ENCODE peak calls at places on chromosome 1, in eight cellular contexts. One of them, this sample, is unnamed.

GRCh38 chr1:68230901-68231626 is 1.3 kb downstream of the WLS start:
- DNase-seq in suprapubic skin: no peak
- DNase-seq in esophagus muscularis mucosa: no peak
- DNase-seq in Panc1: no peak
- DNase-seq in GM23338: peak
- DNase-seq in GM12878: no peak
- DNase-seq in sigmoid colon: peak
- DNase-seq in breast epithelium: peak
- DNase-seq in this sample: peak

GRCh38 chr1:97143236-97143882 is 421.8 kb downstream of the PTBP2 start:
- DNase-seq in suprapubic skin: no peak
- DNase-seq in esophagus muscularis mucosa: no peak
- DNase-seq in Panc1: no peak
- DNase-seq in GM23338: no peak
- DNase-seq in GM12878: no peak
- DNase-seq in sigmoid colon: no peak
- DNase-seq in breast epithelium: no peak
- DNase-seq in this sample: no peak

GRCh38 chr1:107867892-107868291 is 97.1 kb downstream of the VAV3 start:
- DNase-seq in suprapubic skin: no peak
- DNase-seq in esophagus muscularis mucosa: no peak
- DNase-seq in Panc1: no peak
- DNase-seq in GM23338: no peak
- DNase-seq in GM12878: no peak
- DNase-seq in sigmoid colon: no peak
- DNase-seq in breast epithelium: no peak
- DNase-seq in this sample: no peak

GRCh38 chr1:54149734-54150133 is 3.1 kb downstream of the CDCP2 start:
- DNase-seq in suprapubic skin: no peak
- DNase-seq in esophagus muscularis mucosa: no peak
- DNase-seq in Panc1: no peak
- DNase-seq in GM23338: no peak
- DNase-seq in GM12878: no peak
- DNase-seq in sigmoid colon: no peak
- DNase-seq in breast epithelium: no peak
- DNase-seq in this sample: peak

GRCh38 chr1:78038491-78038939 is 7.3 kb upstream of the GIPC2 start:
- DNase-seq in suprapubic skin: no peak
- DNase-seq in esophagus muscularis mucosa: no peak
- DNase-seq in Panc1: no peak
- DNase-seq in GM23338: no peak
- DNase-seq in GM12878: no peak
- DNase-seq in sigmoid colon: no peak
- DNase-seq in breast epithelium: no peak
- DNase-seq in this sample: no peak

GRCh38 chr1:40379785-40380452 is 6.4 kb downstream of the SMAP2 start:
- DNase-seq in suprapubic skin: no peak
- DNase-seq in esophagus muscularis mucosa: no peak
- DNase-seq in Panc1: no peak
- DNase-seq in GM23338: no peak
- DNase-seq in GM12878: no peak
- DNase-seq in sigmoid colon: no peak
- DNase-seq in breast epithelium: no peak
- DNase-seq in this sample: no peak

GRCh38 chr1:160284220-160284781 is 632 bp downstream of the PEX19 start:
- DNase-seq in suprapubic skin: no peak
- DNase-seq in esophagus muscularis mucosa: no peak
- DNase-seq in Panc1: no peak
- DNase-seq in GM23338: peak
- DNase-seq in GM12878: no peak
- DNase-seq in sigmoid colon: no peak
- DNase-seq in breast epithelium: no peak
- DNase-seq in this sample: no peak

GRCh38 chr1:8249838-8250237 is 68.1 kb upstream of the SLC45A1 start:
- DNase-seq in suprapubic skin: no peak
- DNase-seq in esophagus muscularis mucosa: no peak
- DNase-seq in Panc1: no peak
- DNase-seq in GM23338: no peak
- DNase-seq in GM12878: no peak
- DNase-seq in sigmoid colon: no peak
- DNase-seq in breast epithelium: no peak
- DNase-seq in this sample: no peak

GRCh38 chr1:145799806-145800205 is 24.1 kb downstream of the RNF115 start:
- DNase-seq in suprapubic skin: no peak
- DNase-seq in esophagus muscularis mucosa: no peak
- DNase-seq in Panc1: no peak
- DNase-seq in GM23338: no peak
- DNase-seq in GM12878: no peak
- DNase-seq in sigmoid colon: no peak
- DNase-seq in breast epithelium: no peak
- DNase-seq in this sample: no peak

GRCh38 chr1:113804421-113805255 is 7.6 kb downstream of the RSBN1 start:
- DNase-seq in suprapubic skin: no peak
- DNase-seq in esophagus muscularis mucosa: no peak
- DNase-seq in Panc1: no peak
- DNase-seq in GM23338: no peak
- DNase-seq in GM12878: no peak
- DNase-seq in sigmoid colon: no peak
- DNase-seq in breast epithelium: no peak
- DNase-seq in this sample: no peak

GRCh38 chr1:243916160-243916559 is 66.1 kb upstream of the AKT3 start:
- DNase-seq in suprapubic skin: no peak
- DNase-seq in esophagus muscularis mucosa: no peak
- DNase-seq in Panc1: no peak
- DNase-seq in GM23338: no peak
- DNase-seq in GM12878: no peak
- DNase-seq in sigmoid colon: no peak
- DNase-seq in breast epithelium: no peak
- DNase-seq in this sample: no peak

GRCh38 chr1:211630236-211631081 is 45.0 kb downstream of the NEK2 start:
- DNase-seq in suprapubic skin: no peak
- DNase-seq in esophagus muscularis mucosa: no peak
- DNase-seq in Panc1: no peak
- DNase-seq in GM23338: peak
- DNase-seq in GM12878: no peak
- DNase-seq in sigmoid colon: no peak
- DNase-seq in breast epithelium: no peak
- DNase-seq in this sample: peak

GRCh38 chr1:246117066-246117791 is 389.9 kb downstream of the SMYD3 start:
- DNase-seq in suprapubic skin: no peak
- DNase-seq in esophagus muscularis mucosa: no peak
- DNase-seq in Panc1: no peak
- DNase-seq in GM23338: peak
- DNase-seq in GM12878: peak
- DNase-seq in sigmoid colon: no peak
- DNase-seq in breast epithelium: no peak
- DNase-seq in this sample: no peak

GRCh38 chr1:10973552-10973951 is 38.9 kb upstream of the TARDBP start:
- DNase-seq in suprapubic skin: no peak
- DNase-seq in esophagus muscularis mucosa: no peak
- DNase-seq in Panc1: no peak
- DNase-seq in GM23338: peak
- DNase-seq in GM12878: no peak
- DNase-seq in sigmoid colon: peak
- DNase-seq in breast epithelium: no peak
- DNase-seq in this sample: no peak

DNA sequence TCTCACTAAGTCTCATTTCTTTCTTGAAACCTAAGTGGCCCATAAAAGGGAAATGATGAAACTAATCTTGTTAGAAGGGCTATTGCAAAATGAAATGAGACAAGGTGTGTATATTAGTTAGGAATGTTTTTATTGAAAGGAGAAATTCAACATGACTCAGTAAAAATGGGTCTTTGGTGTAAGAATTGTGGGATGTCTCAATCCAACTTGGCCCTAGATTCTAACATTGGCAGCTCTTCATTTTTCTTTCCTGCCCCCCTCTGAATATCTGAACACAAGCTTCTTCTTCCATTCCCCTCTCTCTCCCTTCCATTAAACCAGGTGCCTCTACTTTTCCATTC is 26.8 kb upstream of the TARBP1 start:
- DNase-seq in suprapubic skin: no peak
- DNase-seq in esophagus muscularis mucosa: no peak
- DNase-seq in Panc1: no peak
- DNase-seq in GM23338: no peak
- DNase-seq in GM12878: no peak
- DNase-seq in sigmoid colon: no peak
- DNase-seq in breast epithelium: no peak
- DNase-seq in this sample: no peak
- TF ChIP-seq POLR2AphosphoS5 in suprapubic skin: no peak
- TF ChIP-seq POLR2AphosphoS5 in esophagus muscularis mucosa: no peak
- TF ChIP-seq POLR2AphosphoS5 in Panc1: no peak
- TF ChIP-seq POLR2AphosphoS5 in GM23338: no peak
- TF ChIP-seq POLR2AphosphoS5 in GM12878: no peak
- TF ChIP-seq POLR2AphosphoS5 in sigmoid colon: no peak
- TF ChIP-seq POLR2AphosphoS5 in breast epithelium: no peak
- TF ChIP-seq POLR2AphosphoS5 in this sample: no peak

GRCh38 chr1:150259758-150260669 is 2.4 kb downstream of the CA14 start:
- DNase-seq in suprapubic skin: no peak
- DNase-seq in esophagus muscularis mucosa: no peak
- DNase-seq in Panc1: no peak
- DNase-seq in GM23338: peak
- DNase-seq in GM12878: no peak
- DNase-seq in sigmoid colon: peak
- DNase-seq in breast epithelium: peak
- DNase-seq in this sample: no peak
- TF ChIP-seq POLR2AphosphoS5 in suprapubic skin: no peak
- TF ChIP-seq POLR2AphosphoS5 in esophagus muscularis mucosa: no peak
- TF ChIP-seq POLR2AphosphoS5 in Panc1: no peak
- TF ChIP-seq POLR2AphosphoS5 in GM23338: peak
- TF ChIP-seq POLR2AphosphoS5 in GM12878: no peak
- TF ChIP-seq POLR2AphosphoS5 in sigmoid colon: no peak
- TF ChIP-seq POLR2AphosphoS5 in breast epithelium: no peak
- TF ChIP-seq POLR2AphosphoS5 in this sample: no peak

DNA sequence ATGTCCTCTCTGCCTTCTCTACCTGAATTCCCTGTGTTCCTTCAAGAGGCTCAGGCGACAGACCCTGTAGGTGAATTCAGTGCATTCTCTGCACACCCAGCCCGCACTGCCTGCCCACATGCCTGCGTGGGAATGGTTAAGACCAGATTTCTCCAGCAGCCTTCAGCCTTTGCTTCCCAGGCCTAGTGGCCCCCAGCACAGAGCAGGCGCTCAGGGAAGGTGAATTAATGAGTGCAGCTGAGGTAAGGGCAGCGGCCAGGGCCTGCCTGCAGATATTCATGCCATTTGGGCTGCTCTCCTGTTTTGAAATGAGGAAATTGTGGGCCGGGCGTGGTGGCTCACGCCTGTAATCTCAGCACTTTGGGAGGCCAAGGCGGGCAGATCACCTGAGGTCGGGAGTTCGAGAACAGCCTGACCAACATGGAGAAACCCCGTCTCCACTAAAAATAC is 45.5 kb downstream of the IER5 start:
- DNase-seq in suprapubic skin: no peak
- DNase-seq in esophagus muscularis mucosa: no peak
- DNase-seq in Panc1: no peak
- DNase-seq in GM23338: no peak
- DNase-seq in GM12878: no peak
- DNase-seq in sigmoid colon: no peak
- DNase-seq in breast epithelium: no peak
- DNase-seq in this sample: no peak
- TF ChIP-seq POLR2AphosphoS5 in suprapubic skin: no peak
- TF ChIP-seq POLR2AphosphoS5 in esophagus muscularis mucosa: no peak
- TF ChIP-seq POLR2AphosphoS5 in Panc1: no peak
- TF ChIP-seq POLR2AphosphoS5 in GM23338: no peak
- TF ChIP-seq POLR2AphosphoS5 in GM12878: no peak
- TF ChIP-seq POLR2AphosphoS5 in sigmoid colon: no peak
- TF ChIP-seq POLR2AphosphoS5 in breast epithelium: no peak
- TF ChIP-seq POLR2AphosphoS5 in this sample: no peak

GRCh38 chr1:55380313-55380970 is 165.3 kb upstream of the USP24 start:
- DNase-seq in suprapubic skin: no peak
- DNase-seq in esophagus muscularis mucosa: peak
- DNase-seq in Panc1: no peak
- DNase-seq in GM23338: no peak
- DNase-seq in GM12878: no peak
- DNase-seq in sigmoid colon: peak
- DNase-seq in breast epithelium: no peak
- DNase-seq in this sample: no peak
- TF ChIP-seq POLR2AphosphoS5 in suprapubic skin: no peak
- TF ChIP-seq POLR2AphosphoS5 in esophagus muscularis mucosa: peak
- TF ChIP-seq POLR2AphosphoS5 in Panc1: no peak
- TF ChIP-seq POLR2AphosphoS5 in GM23338: no peak
- TF ChIP-seq POLR2AphosphoS5 in GM12878: no peak
- TF ChIP-seq POLR2AphosphoS5 in sigmoid colon: peak
- TF ChIP-seq POLR2AphosphoS5 in breast epithelium: peak
- TF ChIP-seq POLR2AphosphoS5 in this sample: no peak

GRCh38 chr1:89931950-89932349 is 63.0 kb upstream of the ZNF326 start:
- DNase-seq in suprapubic skin: no peak
- DNase-seq in esophagus muscularis mucosa: no peak
- DNase-seq in Panc1: no peak
- DNase-seq in GM23338: no peak
- DNase-seq in GM12878: no peak
- DNase-seq in sigmoid colon: no peak
- DNase-seq in breast epithelium: no peak
- DNase-seq in this sample: no peak

GRCh38 chr1:89928506-89928905 is 66.4 kb upstream of the ZNF326 start:
- DNase-seq in suprapubic skin: no peak
- DNase-seq in esophagus muscularis mucosa: no peak
- DNase-seq in Panc1: no peak
- DNase-seq in GM23338: no peak
- DNase-seq in GM12878: no peak
- DNase-seq in sigmoid colon: no peak
- DNase-seq in breast epithelium: no peak
- DNase-seq in this sample: no peak

GRCh38 chr1:89927478-89927877 is 67.4 kb upstream of the ZNF326 start:
- DNase-seq in suprapubic skin: no peak
- DNase-seq in esophagus muscularis mucosa: no peak
- DNase-seq in Panc1: no peak
- DNase-seq in GM23338: no peak
- DNase-seq in GM12878: no peak
- DNase-seq in sigmoid colon: no peak
- DNase-seq in breast epithelium: no peak
- DNase-seq in this sample: no peak

GRCh38 chr1:89930579-89930978 is 64.3 kb upstream of the ZNF326 start:
- DNase-seq in suprapubic skin: no peak
- DNase-seq in esophagus muscularis mucosa: no peak
- DNase-seq in Panc1: no peak
- DNase-seq in GM23338: no peak
- DNase-seq in GM12878: no peak
- DNase-seq in sigmoid colon: no peak
- DNase-seq in breast epithelium: no peak
- DNase-seq in this sample: no peak

DNA sequence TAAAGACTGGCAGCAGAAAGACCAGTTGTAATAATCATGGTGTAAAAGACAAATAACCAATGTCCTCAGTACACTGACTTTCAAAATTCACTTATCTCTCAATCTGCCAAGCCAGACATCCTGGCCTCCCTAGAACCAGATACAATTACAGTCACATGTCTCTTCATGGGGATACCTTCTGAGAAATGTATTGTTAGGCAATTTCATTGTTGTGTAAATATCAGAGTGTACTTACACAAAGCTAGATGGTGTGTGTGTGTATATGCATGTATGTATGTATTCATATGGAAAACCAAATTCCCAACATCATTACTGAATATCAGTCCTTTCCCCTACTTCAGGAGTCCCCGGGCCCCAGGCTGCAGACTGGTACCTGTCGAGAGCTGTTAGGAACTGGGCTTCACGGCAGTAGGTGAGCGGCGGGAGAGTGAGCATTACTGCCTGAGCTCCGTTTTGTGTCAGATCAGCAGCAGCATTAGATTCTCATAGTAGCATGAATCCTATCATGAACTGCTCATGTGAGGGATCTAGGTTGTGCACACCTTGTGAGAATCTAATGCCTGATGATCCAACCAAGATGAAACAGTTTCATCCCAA is 65.3 kb upstream of the ZNF326 start:
- DNase-seq in suprapubic skin: no peak
- DNase-seq in esophagus muscularis mucosa: no peak
- DNase-seq in Panc1: no peak
- DNase-seq in GM23338: peak
- DNase-seq in GM12878: no peak
- DNase-seq in sigmoid colon: no peak
- DNase-seq in breast epithelium: no peak
- DNase-seq in this sample: no peak
- TF ChIP-seq POLR2AphosphoS5 in suprapubic skin: no peak
- TF ChIP-seq POLR2AphosphoS5 in esophagus muscularis mucosa: no peak
- TF ChIP-seq POLR2AphosphoS5 in Panc1: no peak
- TF ChIP-seq POLR2AphosphoS5 in GM23338: no peak
- TF ChIP-seq POLR2AphosphoS5 in GM12878: no peak
- TF ChIP-seq POLR2AphosphoS5 in sigmoid colon: no peak
- TF ChIP-seq POLR2AphosphoS5 in breast epithelium: no peak
- TF ChIP-seq POLR2AphosphoS5 in this sample: no peak

This sample was measured in spleen.